ENCODE peak calls at places on chromosomes 12 and 14, in five cellular contexts. W is body of pancreas; L is effector memory CD4-positive, alpha-beta T cell; X is gastrocnemius medialis; J is CD8-positive, alpha-beta memory T cell. A is an unnamed sample.

GRCh38 chr12:1993871-1994371 is 10.3 kb downstream of the DCP1B start:
- DNase-seq in J (no peak), X (no peak), W (no peak), L (peak), A (no peak)

GRCh38 chr14:74582910-74583581 is 29.0 kb downstream of the LTBP2 start:
- DNase-seq in W (peak), J (no peak), L (no peak), X (no peak), A (no peak)

GRCh38 chr14:53528114-53528513 is 375.0 kb upstream of the DDHD1 start:
- DNase-seq in L (no peak), J (no peak), X (no peak), W (no peak), A (no peak)

GRCh38 chr14:41167040-41167439 is 439.6 kb upstream of the LRFN5 start:
- DNase-seq in W (no peak), L (no peak), X (no peak), J (no peak), A (no peak)

GRCh38 chr14:84686550-84686949 is 843.4 kb upstream of the FLRT2 start:
- DNase-seq in W (no peak), L (no peak), X (no peak), J (no peak), A (no peak)

GRCh38 chr12:131060011-131060703 is 106.5 kb downstream of the ADGRD1 start:
- DNase-seq in L (no peak), W (no peak), J (no peak), X (no peak), A (no peak)

GRCh38 chr12:42364692-42365091 is 38.7 kb downstream of the PPHLN1 start:
- DNase-seq in W (peak), J (no peak), L (no peak), X (no peak), A (no peak)

GRCh38 chr12:116878567-116879508 is 2.4 kb downstream of the HRK start:
- DNase-seq in J (no peak), L (no peak), X (no peak), W (no peak), A (no peak)

GRCh38 chr14:104768437-104769323 is 15.7 kb downstream of the SIVA1 start:
- DNase-seq in W (peak), X (peak), J (peak), L (peak), A (peak)

GRCh38 chr14:104967414-104968152 is 10.6 kb downstream of the AHNAK2 start:
- DNase-seq in W (no peak), J (no peak), L (no peak), X (no peak), A (no peak)

GRCh38 chr14:75804570-75805275 is 143.7 kb downstream of the TTLL5 start:
- DNase-seq in X (no peak), W (no peak), J (no peak), L (no peak), A (no peak)

GRCh38 chr12:40727774-40728483 is 35.7 kb downstream of the CNTN1 start:
- DNase-seq in L (no peak), X (no peak), W (no peak), J (no peak), A (no peak)

GRCh38 chr12:108820700-108821406 is 36.5 kb downstream of the SSH1 start:
- DNase-seq in X (no peak), J (no peak), L (no peak), W (no peak), A (no peak)

GRCh38 chr14:87894920-87895319 is 98.1 kb downstream of the GALC start:
- DNase-seq in W (no peak), J (no peak), X (no peak), L (no peak), A (no peak)

GRCh38 chr14:77208266-77208978 is 26.8 kb downstream of the TMEM63C start:
- DNase-seq in W (peak), X (peak), J (peak), L (peak), A (peak)

GRCh38 chr14:64566651-64567122 is 16.9 kb downstream of the PPP1R36 start:
- DNase-seq in J (no peak), W (no peak), X (no peak), L (no peak), A (no peak)

GRCh38 chr14:55838529-55839052 is 258.6 kb downstream of the KTN1 start:
- DNase-seq in X (no peak), L (no peak), W (no peak), J (no peak), A (no peak)

GRCh38 chr12:28035483-28035882 is 63.0 kb upstream of the PTHLH start:
- DNase-seq in X (no peak), W (no peak), J (no peak), L (no peak), A (no peak)

GRCh38 chr12:79983492-79983891 is 48.6 kb upstream of the PPP1R12A start:
- DNase-seq in W (no peak), J (no peak), X (no peak), L (no peak), A (no peak)

DNA sequence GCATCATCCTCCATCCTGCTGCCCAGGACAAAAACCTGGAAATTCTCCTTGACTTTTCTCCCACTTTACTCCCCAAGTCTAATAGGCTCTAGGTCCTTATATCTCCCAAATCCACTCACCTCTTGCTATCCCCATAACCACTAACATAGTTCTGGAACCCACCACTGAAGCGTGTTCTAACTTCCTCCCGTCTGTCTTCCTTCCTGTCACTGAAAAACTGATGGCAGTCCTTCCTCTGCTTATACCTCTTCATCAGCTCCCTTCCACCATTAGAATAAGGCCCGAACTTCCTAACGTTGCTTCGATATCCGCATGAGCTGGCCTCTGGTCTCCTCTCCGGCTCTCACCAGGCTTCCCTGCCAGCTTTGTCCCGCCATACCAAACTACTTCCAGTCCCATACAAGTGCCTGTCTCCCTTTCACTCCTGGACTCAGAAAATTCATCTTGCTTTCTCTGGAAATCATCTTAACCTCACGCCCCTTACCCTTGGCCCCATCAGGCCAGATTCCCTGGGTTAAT is 63.0 kb upstream of the BCL2L14 start:
- DNase-seq in J (no peak), X (no peak), L (no peak), W (no peak), A (no peak)
- H3K27ac ChIP-seq in J (no peak), X (no peak), L (peak), W (no peak), A (no peak)

DNA sequence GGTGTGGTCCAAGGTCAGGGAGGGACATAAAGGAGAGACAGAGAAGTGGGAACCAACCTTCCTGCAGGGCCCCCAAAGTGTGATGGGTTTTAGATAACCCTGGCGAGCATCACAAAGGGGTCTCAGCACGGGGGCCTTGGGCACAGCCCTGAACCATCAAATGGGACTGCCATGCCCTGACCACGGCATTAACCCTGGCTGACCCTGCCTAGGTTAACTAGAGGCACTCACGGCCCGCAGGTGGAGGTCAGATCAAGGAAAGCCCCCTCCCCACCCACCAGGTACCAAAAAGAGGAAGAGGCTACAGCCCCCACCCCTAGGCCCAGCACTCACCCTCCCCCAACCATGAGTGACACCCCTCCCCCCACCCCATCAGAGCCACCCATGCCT is 42.4 kb downstream of the CCNK start:
- DNase-seq in J (no peak), L (no peak), W (no peak), X (no peak), A (no peak)
- H3K27ac ChIP-seq in J (no peak), L (no peak), W (no peak), X (peak), A (no peak)

GRCh38 chr14:103362780-103363179 is 22.4 kb upstream of the MARK3 start:
- DNase-seq in L (no peak), X (no peak), W (no peak), J (no peak), A (no peak)
- H3K27ac ChIP-seq in L (no peak), X (no peak), W (no peak), J (no peak), A (no peak)

GRCh38 chr12:16348435-16349131 is 1.1 kb downstream of the MGST1 start:
- DNase-seq in W (peak), J (no peak), X (no peak), L (no peak), A (no peak)

GRCh38 chr12:16347391-16348298 is at the start of gene MGST1:
- DNase-seq in J (no peak), L (no peak), W (peak), X (peak), A (no peak)

GRCh38 chr12:16352481-16352880 is 5.0 kb downstream of the MGST1 start:
- DNase-seq in L (no peak), X (no peak), J (no peak), W (no peak), A (no peak)

GRCh38 chr12:16349132-16349463 is 1.7 kb downstream of the MGST1 start:
- DNase-seq in W (peak), J (no peak), X (peak), L (no peak), A (no peak)

GRCh38 chr12:16350682-16351081 is 3.2 kb downstream of the MGST1 start:
- DNase-seq in W (peak), X (peak), J (no peak), L (no peak), A (no peak)
- H3K27ac ChIP-seq in W (peak), X (peak), J (no peak), L (no peak), A (no peak)